ENCODE peak calls at places on chromosomes 4 and X, in six cellular contexts. J is breast epithelium, V is amniotic stem cell, W is NCI-H1436, L is natural killer cell, I is Karpas-422. T is an unnamed sample.

GRCh38 chr4:75939890-75940691 is 722 bp downstream of the NAAA start:
- DNase-seq in J (peak; percentile 38), V (peak; percentile 10), W (peak; percentile 28), L (peak; percentile 49), I (peak; percentile 87), T (peak; percentile 39)

GRCh38 chr4:178205826-178206225 is 763.6 kb upstream of the AGA start:
- DNase-seq in J (no peak), V (no peak), W (no peak), L (no peak), I (no peak), T (no peak)

GRCh38 chr4:185608223-185608622 is 72.9 kb upstream of the PDLIM3 start:
- DNase-seq in J (no peak), V (no peak), W (no peak), L (no peak), I (no peak), T (no peak)

GRCh38 chr4:61489927-61490326 is 289.8 kb downstream of the ADGRL3 start:
- DNase-seq in J (no peak), V (no peak), W (no peak), L (no peak), I (no peak), T (no peak)

GRCh38 chr4:7120341-7120740 is 52.5 kb upstream of the GRPEL1 start:
- DNase-seq in J (no peak), V (no peak), W (no peak), L (no peak), I (peak; percentile 79), T (no peak)

GRCh38 chr4:121900132-121900983 is 30.1 kb upstream of the BBS7 start:
- DNase-seq in J (no peak), V (peak; percentile 10), W (peak; percentile 26), L (peak; percentile 21), I (peak; percentile 87), T (no peak)

GRCh38 chr4:123856689-123857545 is 460.3 kb downstream of the SPRY1 start:
- DNase-seq in J (no peak), V (no peak), W (no peak), L (no peak), I (no peak), T (no peak)

GRCh38 chrX:134173541-134174272 is 63.3 kb upstream of the CCDC160 start:
- DNase-seq in J (no peak), V (no peak), W (no peak), L (no peak), I (peak; percentile 42), T (no peak)

GRCh38 chrX:11427082-11428033 is 134.1 kb downstream of the AMELX start:
- DNase-seq in J (no peak), V (no peak), W (no peak), L (no peak), I (no peak), T (no peak)

GRCh38 chr4:72977936-72978485 is 91.5 kb downstream of the COX18 start:
- DNase-seq in J (no peak), V (no peak), W (no peak), L (no peak), I (no peak), T (no peak)

GRCh38 chrX:46903458-46904242 is 8.6 kb upstream of the JADE3 start:
- DNase-seq in J (peak; percentile 61), V (peak; percentile 44), W (peak; percentile 80), L (peak; percentile 32), I (peak; percentile 84), T (peak; percentile 27)

GRCh38 chrX:13373807-13374187 is 53.9 kb upstream of the ATXN3L start:
- DNase-seq in J (no peak), V (peak; percentile 35), W (no peak), L (no peak), I (no peak), T (no peak)

T was measured in omental fat pad.